ENCODE peak calls at places on chromosomes 2 and 18, in four cellular contexts. B is MG63, G is adrenal gland, O is heart right ventricle. K is an unnamed sample.

GRCh38 chr2:3959372-3959771 is 256.0 kb downstream of the DCDC2C start:
- DNase-seq in G (peak), B (no peak), O (no peak), K (peak)

GRCh38 chr2:125479143-125479636 is 1176.8 kb upstream of the GYPC start:
- DNase-seq in O (no peak), B (no peak), G (no peak), K (no peak)

GRCh38 chr2:168136392-168136977 is 110.9 kb downstream of the STK39 start:
- DNase-seq in B (no peak), G (no peak), O (no peak), K (no peak)

GRCh38 chr18:76260941-76261472 is 234.0 kb downstream of the ZNF516 start:
- DNase-seq in O (no peak), G (no peak), B (no peak), K (no peak)

GRCh38 chr2:111135910-111136297 is 15.2 kb downstream of the BCL2L11 start:
- DNase-seq in G (no peak), O (peak), B (peak), K (no peak)

GRCh38 chr2:124186801-124187200 is 161.7 kb downstream of the CNTNAP5 start:
- DNase-seq in B (no peak), O (no peak), G (no peak), K (no peak)

GRCh38 chr2:231685349-231686191 is 22.8 kb upstream of the PTMA start:
- DNase-seq in O (no peak), G (no peak), B (no peak), K (no peak)

GRCh38 chr2:178298785-178299212 is 104.5 kb downstream of the OSBPL6 start:
- DNase-seq in G (no peak), B (no peak), O (no peak), K (no peak)

GRCh38 chr18:28287146-28287545 is 110.2 kb upstream of the CDH2 start:
- DNase-seq in B (no peak), G (no peak), O (no peak), K (no peak)

GRCh38 chr18:55264108-55264507 is 304.8 kb upstream of the CCDC68 start:
- DNase-seq in O (no peak), B (no peak), G (peak), K (peak)

GRCh38 chr2:136129601-136130000 is 11.7 kb upstream of the CXCR4 start:
- DNase-seq in G (no peak), O (no peak), B (no peak), K (no peak)

GRCh38 chr18:45637546-45638327 is 22.5 kb downstream of the SLC14A2 start:
- DNase-seq in G (no peak), O (no peak), B (no peak), K (no peak)

GRCh38 chr2:69779258-69779989 is 37.5 kb downstream of the ANXA4 start:
- DNase-seq in B (no peak), G (peak), O (no peak), K (peak)

GRCh38 chr2:216426938-216427337 is 14.7 kb downstream of the SMARCAL1 start:
- DNase-seq in O (no peak), G (no peak), B (no peak), K (no peak)

GRCh38 chr18:74513149-74513882 is 17.2 kb downstream of the CNDP2 start:
- DNase-seq in O (no peak), G (no peak), B (no peak), K (no peak)

GRCh38 chr2:190641469-190641868 is 7.4 kb upstream of the NAB1 start:
- DNase-seq in B (no peak), G (no peak), O (no peak), K (no peak)

GRCh38 chr18:59357928-59358327 is 1.1 kb downstream of the LMAN1 start:
- DNase-seq in B (peak), O (no peak), G (peak), K (no peak)

GRCh38 chr18:42670860-42671259 is 444.6 kb downstream of the RIT2 start:
- DNase-seq in O (no peak), B (no peak), G (no peak), K (no peak)

GRCh38 chr18:45156941-45157340 is 458.3 kb upstream of the SLC14A2 start:
- DNase-seq in B (no peak), O (no peak), G (no peak), K (no peak)

GRCh38 chr2:40016151-40016885 is 237.3 kb upstream of the THUMPD2 start:
- DNase-seq in B (no peak), G (no peak), O (no peak), K (no peak)

GRCh38 chr2:109728809-109729208 is 65.3 kb upstream of the RGPD5 start:
- DNase-seq in O (no peak), B (peak), G (no peak), K (peak)

GRCh38 chr2:74548919-74549684 is 4.6 kb downstream of the LOXL3 start:
- DNase-seq in G (peak), B (peak), O (peak), K (peak)

GRCh38 chr2:2519381-2519780 is 188.3 kb upstream of the MYT1L start:
- DNase-seq in O (no peak), G (no peak), B (no peak), K (no peak)

GRCh38 chr2:59604143-59604542 is 949.3 kb downstream of the BCL11A start:
- DNase-seq in G (no peak), B (no peak), O (no peak), K (no peak)

GRCh38 chr2:80338794-80339193 is 34.2 kb upstream of the LRRTM1 start:
- DNase-seq in O (no peak), G (no peak), B (no peak), K (no peak)

GRCh38 chr2:190859347-190860297 is 21.0 kb upstream of the GLS start:
- DNase-seq in B (peak), O (no peak), G (no peak), K (peak)

GRCh38 chr2:219246559-219246958 is 1.3 kb downstream of the STK16 start:
- DNase-seq in O (no peak), G (no peak), B (no peak), K (no peak)

GRCh38 chr2:220036431-220036830 is 409.0 kb downstream of the SLC4A3 start:
- DNase-seq in G (no peak), B (no peak), O (no peak), K (no peak)

GRCh38 chr2:119229716-119230115 is 6.1 kb downstream of the STEAP3 start:
- DNase-seq in B (no peak), O (no peak), G (no peak), K (no peak)

GRCh38 chr2:25558262-25558661 is 115.1 kb downstream of the DTNB start:
- DNase-seq in B (no peak), G (no peak), O (no peak), K (no peak)

GRCh38 chr2:240498171-240498957 is 59.4 kb downstream of the ANKMY1 start:
- DNase-seq in O (no peak), G (no peak), B (no peak), K (peak)

GRCh38 chr18:51857989-51858388 is 482.0 kb upstream of the DCC start:
- DNase-seq in B (no peak), G (no peak), O (no peak), K (no peak)

GRCh38 chr18:10006261-10006903 is 92.6 kb downstream of the VAPA start:
- DNase-seq in O (no peak), G (peak), B (peak), K (no peak)

GRCh38 chr2:39121523-39122063 is 742 bp upstream of the SOS1 start:
- DNase-seq in O (no peak), B (no peak), G (no peak), K (no peak)

GRCh38 chr2:109346601-109347228 is 217.7 kb downstream of the SH3RF3 start:
- DNase-seq in O (no peak), B (no peak), G (no peak), K (no peak)

GRCh38 chr18:50934545-50935211 is 33.2 kb upstream of the ELAC1 start:
- DNase-seq in B (no peak), G (no peak), O (no peak), K (no peak)

GRCh38 chr2:189113963-189114362 is 65.6 kb downstream of the COL5A2 start:
- DNase-seq in O (no peak), G (no peak), B (no peak), K (no peak)

GRCh38 chr2:150403457-150403856 is 84.0 kb downstream of the RND3 start:
- DNase-seq in O (no peak), G (no peak), B (no peak), K (no peak)

GRCh38 chr2:150409196-150409595 is 78.3 kb downstream of the RND3 start:
- DNase-seq in B (no peak), O (no peak), G (no peak), K (no peak)

GRCh38 chr2:150400849-150401248 is 86.6 kb downstream of the RND3 start:
- DNase-seq in O (no peak), G (no peak), B (no peak), K (no peak)

DNA sequence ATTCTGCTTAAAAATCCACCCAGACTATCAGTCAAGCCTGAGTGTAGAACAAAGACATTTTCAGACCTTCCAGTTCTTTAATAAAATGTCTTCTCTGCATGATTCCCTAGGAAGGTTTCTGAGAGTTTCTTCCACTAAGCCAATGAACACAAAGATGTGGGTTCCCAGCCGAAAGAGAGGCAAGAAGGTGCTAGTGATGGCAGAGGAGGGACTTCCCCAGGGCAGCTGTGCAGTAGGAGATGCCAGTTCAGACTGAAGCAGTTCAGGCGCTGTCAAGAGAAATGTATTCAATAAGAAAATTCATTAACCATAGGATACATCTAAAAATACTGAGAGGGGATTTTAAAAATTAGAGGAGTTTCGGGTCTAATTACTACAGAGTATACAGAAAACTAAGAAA is 83.3 kb downstream of the RND3 start:
- DNase-seq in B (peak), G (no peak), O (no peak), K (no peak)
- H3K4me3 ChIP-seq in B (peak), G (peak), O (no peak), K (no peak)

GRCh38 chr2:229445013-229445412 is 173.9 kb upstream of the PID1 start:
- DNase-seq in B (peak), G (peak), O (peak), K (no peak)
- H3K4me3 ChIP-seq in B (peak), G (no peak), O (no peak), K (no peak)

GRCh38 chr2:60882971-60883753 is 1.8 kb downstream of the REL start:
- DNase-seq in G (peak), O (no peak), B (no peak), K (peak)

GRCh38 chr2:60884795-60885194 is 3.4 kb downstream of the REL start:
- DNase-seq in G (no peak), O (no peak), B (no peak), K (no peak)

GRCh38 chr2:60880988-60881932 is at the start of gene REL:
- DNase-seq in O (peak), G (peak), B (peak), K (peak)

GRCh38 chr2:60885683-60886082 is 4.3 kb downstream of the REL start:
- DNase-seq in B (no peak), G (no peak), O (no peak), K (no peak)

DNA sequence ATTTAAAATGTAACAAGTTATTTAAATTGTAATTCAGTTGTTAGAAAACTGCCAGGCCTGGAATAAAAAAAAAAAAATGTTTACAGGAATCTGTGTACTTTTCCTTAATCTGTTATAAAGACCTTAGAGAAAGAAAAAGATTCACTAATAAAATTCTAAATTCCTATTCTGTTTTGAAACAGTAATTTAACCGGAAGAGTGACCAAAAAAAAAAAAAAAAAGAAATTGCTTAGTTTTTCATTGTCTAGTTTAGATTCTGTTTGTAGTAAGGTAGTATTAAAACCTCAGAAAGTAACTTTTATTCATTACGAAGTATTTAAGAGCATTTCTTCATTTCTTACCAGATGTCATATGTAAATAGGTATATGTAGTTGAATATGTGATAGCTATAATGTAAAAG is 2.5 kb downstream of the REL start:
- DNase-seq in G (no peak), B (no peak), O (no peak), K (no peak)
- H3K4me3 ChIP-seq in G (peak), B (peak), O (no peak), K (no peak)

DNA sequence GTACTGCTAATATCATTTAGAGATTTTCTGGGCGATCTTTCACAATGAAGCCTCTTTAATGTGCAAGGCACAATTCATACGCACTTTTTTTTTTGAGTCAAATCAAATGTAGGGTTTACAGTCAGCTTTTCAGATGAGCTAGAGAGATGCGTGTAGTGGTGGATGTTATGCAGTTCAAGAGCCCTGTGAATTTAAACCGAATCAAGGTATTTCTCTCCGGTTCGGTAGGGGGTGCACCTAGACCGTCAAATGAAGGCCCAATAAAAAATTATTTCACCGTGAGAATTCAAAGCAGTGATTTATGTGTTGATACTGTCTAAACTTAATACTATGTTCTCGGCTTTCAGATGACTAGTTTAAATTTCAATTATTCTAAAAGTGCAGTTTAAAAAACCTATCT is 1.1 kb downstream of the PTH2R start:
- DNase-seq in G (no peak), O (no peak), B (no peak), K (no peak)
- H3K4me3 ChIP-seq in G (no peak), O (no peak), B (no peak), K (no peak)

GRCh38 chr2:200383380-200384110 is 77.1 kb downstream of the SPATS2L start:
- DNase-seq in B (no peak), O (no peak), G (peak), K (no peak)
- H3K4me3 ChIP-seq in B (peak), O (peak), G (peak), K (no peak)

GRCh38 chr2:72926368-72926767 is 9.0 kb downstream of the EMX1 start:
- DNase-seq in O (no peak), B (no peak), G (no peak), K (no peak)

GRCh38 chr2:72921866-72922265 is 4.5 kb downstream of the EMX1 start:
- DNase-seq in B (no peak), O (no peak), G (no peak), K (no peak)

GRCh38 chr2:72924353-72925240 is 7.3 kb downstream of the EMX1 start:
- DNase-seq in O (no peak), G (no peak), B (no peak), K (no peak)

GRCh38 chr2:72925328-72925943 is 8.1 kb downstream of the EMX1 start:
- DNase-seq in B (no peak), O (no peak), G (no peak), K (no peak)

DNA sequence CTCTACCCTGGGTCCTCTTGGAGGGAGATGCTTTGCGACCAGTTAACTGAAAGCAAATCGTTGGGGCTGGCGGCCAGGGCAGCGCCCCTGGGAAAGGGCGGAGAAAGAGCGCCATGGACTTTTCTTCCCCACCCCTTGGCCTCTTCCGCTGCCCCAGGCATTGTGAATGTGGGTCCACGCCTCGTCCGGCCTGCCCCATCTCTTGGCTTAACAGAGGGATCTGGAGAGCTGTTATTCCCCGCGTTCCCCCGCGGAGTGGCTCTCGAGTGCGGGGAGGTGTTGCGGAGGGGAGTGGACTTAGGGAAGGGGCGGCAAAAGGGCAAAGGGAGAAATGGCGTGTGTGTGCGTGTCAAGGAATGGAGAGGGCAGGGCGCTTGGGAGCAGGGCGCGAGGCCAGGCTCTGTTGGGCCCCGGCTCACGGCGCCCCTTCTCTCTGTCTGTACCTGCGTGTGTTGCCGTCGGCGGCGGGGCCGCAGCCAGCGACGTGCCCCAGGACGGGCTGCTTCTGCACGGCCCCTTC is 6.6 kb downstream of the EMX1 start:
- DNase-seq in G (no peak), O (no peak), B (no peak), K (no peak)
- H3K4me3 ChIP-seq in G (no peak), O (no peak), B (no peak), K (no peak)

DNA sequence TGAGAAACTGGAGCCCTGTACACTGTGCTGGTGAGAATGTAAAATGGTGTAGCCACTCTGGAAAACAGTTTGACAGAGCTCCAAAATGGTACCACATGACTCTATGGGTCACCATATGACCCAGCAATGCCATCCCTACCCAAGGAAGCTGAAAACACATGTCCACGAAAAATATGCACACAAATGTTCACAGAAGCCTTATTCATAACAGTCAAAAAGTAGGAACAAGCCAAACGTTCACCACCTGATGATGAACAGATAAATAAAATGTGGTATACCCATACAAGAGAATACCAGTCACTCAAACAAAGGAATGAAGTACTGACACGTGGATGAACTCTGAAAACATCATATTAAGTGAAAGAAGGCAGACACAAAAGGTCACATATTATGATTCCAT is 4.6 kb downstream of the AFG3L2 start:
- DNase-seq in G (no peak), O (no peak), B (no peak), K (no peak)
- H3K4me3 ChIP-seq in G (no peak), O (no peak), B (no peak), K (no peak)

DNA sequence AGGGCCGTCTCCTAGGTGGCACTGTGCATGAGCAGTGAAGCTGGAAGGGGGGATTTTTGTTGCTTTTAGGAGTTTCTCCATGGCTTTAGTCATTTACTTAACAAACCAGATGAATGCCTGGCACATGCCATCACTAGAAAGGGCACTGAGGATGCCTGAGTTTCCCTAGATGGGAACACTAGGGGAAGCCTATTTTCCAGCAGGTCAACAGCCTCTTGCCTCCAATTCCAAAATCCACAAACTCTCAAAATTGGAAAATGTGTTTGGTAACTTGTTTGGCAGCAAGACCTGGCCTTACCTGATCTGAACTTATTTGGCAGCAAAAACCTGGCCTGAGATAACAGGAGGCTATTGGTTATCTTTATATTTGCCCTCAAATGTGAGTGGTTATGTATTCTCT is 2.6 kb downstream of the LIPG start:
- DNase-seq in O (no peak), G (no peak), B (no peak), K (no peak)
- H3K4me3 ChIP-seq in O (no peak), G (no peak), B (no peak), K (no peak)

GRCh38 chr2:149329068-149329467 is 1.3 kb upstream of the LYPD6 start:
- DNase-seq in G (no peak), B (no peak), O (no peak), K (peak)
- H3K4me3 ChIP-seq in G (no peak), B (no peak), O (no peak), K (peak)

DNA sequence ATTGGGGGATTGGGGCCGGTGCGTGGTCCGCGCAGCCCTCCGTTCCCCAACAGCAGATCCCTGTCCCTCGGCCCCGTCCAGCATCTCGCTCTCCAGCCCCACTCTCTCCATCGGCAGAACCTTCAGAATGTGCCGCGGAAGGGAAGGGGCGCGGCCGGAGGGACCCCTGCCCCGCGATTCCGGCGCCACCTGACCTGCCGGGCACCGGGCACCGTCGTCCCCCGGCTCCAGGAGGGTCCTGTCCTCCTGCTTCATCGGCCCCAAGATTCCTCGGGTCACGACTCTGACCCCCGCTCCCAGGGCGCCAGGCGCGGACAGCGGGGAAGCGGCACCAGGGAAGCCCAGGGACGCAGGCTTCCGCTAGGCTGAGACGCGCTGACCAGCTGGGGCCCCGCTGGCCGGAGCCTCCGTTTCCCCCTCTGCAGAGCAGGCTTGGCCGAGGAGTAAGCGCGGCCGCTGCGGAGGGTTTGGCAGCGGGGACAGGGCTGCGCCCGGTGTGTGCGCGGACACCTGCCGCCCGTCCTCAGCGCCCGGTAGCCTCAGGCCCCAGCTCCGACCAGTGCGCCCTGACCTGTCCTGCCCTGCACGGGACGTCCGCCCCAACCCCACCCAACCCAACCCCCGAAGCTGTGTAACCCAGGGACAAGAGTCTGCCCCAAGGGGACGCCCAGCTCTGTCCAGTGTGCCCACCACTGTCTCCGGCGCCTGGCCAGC is 16.8 kb upstream of the BOK start:
- DNase-seq in G (no peak), B (no peak), O (no peak), K (no peak)
- H3K4me3 ChIP-seq in G (peak), B (no peak), O (peak), K (no peak)